ENCODE peak calls at places on chromosomes 5 and 9, in nine cellular contexts. One of them, this sample, is unnamed.

GRCh38 chr9:70398145-70398556 is 16.3 kb downstream of the KLF9 start:
- DNase-seq in lower lobe of right lung: no peak
- DNase-seq in heart left ventricle: no peak
- DNase-seq in lung: no peak
- DNase-seq in cardiac muscle cell: no peak
- DNase-seq in upper lobe of right lung: no peak
- DNase-seq in substantia nigra: no peak
- DNase-seq in psoas muscle: no peak
- DNase-seq in A549: no peak
- DNase-seq in this sample: no peak

GRCh38 chr5:115457985-115458384 is 86.6 kb downstream of the FEM1C start:
- DNase-seq in lower lobe of right lung: no peak
- DNase-seq in heart left ventricle: peak
- DNase-seq in lung: no peak
- DNase-seq in cardiac muscle cell: no peak
- DNase-seq in upper lobe of right lung: no peak
- DNase-seq in substantia nigra: no peak
- DNase-seq in psoas muscle: no peak
- DNase-seq in A549: no peak
- DNase-seq in this sample: no peak

GRCh38 chr9:121938621-121939020 is 154.5 kb downstream of the TTLL11 start:
- DNase-seq in lower lobe of right lung: no peak
- DNase-seq in heart left ventricle: no peak
- DNase-seq in lung: no peak
- DNase-seq in cardiac muscle cell: no peak
- DNase-seq in upper lobe of right lung: no peak
- DNase-seq in substantia nigra: no peak
- DNase-seq in psoas muscle: no peak
- DNase-seq in A549: no peak
- DNase-seq in this sample: no peak

GRCh38 chr5:181164076-181164952 is 16.9 kb downstream of the OR2V2 start:
- DNase-seq in lower lobe of right lung: no peak
- DNase-seq in heart left ventricle: no peak
- DNase-seq in lung: no peak
- DNase-seq in cardiac muscle cell: no peak
- DNase-seq in upper lobe of right lung: no peak
- DNase-seq in substantia nigra: no peak
- DNase-seq in psoas muscle: no peak
- DNase-seq in A549: peak
- DNase-seq in this sample: no peak

GRCh38 chr5:126864042-126864688 is 87.2 kb downstream of the LMNB1 start:
- DNase-seq in lower lobe of right lung: no peak
- DNase-seq in heart left ventricle: no peak
- DNase-seq in lung: no peak
- DNase-seq in cardiac muscle cell: no peak
- DNase-seq in upper lobe of right lung: no peak
- DNase-seq in substantia nigra: no peak
- DNase-seq in psoas muscle: peak
- DNase-seq in A549: no peak
- DNase-seq in this sample: no peak

GRCh38 chr9:109640232-109641078 is 139.5 kb upstream of the PALM2AKAP2 start:
- DNase-seq in lower lobe of right lung: peak
- DNase-seq in heart left ventricle: peak
- DNase-seq in lung: peak
- DNase-seq in cardiac muscle cell: peak
- DNase-seq in upper lobe of right lung: peak
- DNase-seq in substantia nigra: peak
- DNase-seq in psoas muscle: peak
- DNase-seq in A549: peak
- DNase-seq in this sample: no peak

GRCh38 chr5:41921874-41922273 is 3.2 kb upstream of the FBXO4 start:
- DNase-seq in lower lobe of right lung: no peak
- DNase-seq in heart left ventricle: no peak
- DNase-seq in lung: no peak
- DNase-seq in cardiac muscle cell: no peak
- DNase-seq in upper lobe of right lung: no peak
- DNase-seq in substantia nigra: no peak
- DNase-seq in psoas muscle: no peak
- DNase-seq in A549: no peak
- DNase-seq in this sample: no peak

GRCh38 chr9:34927061-34927460 is 31.0 kb upstream of the PHF24 start:
- DNase-seq in lower lobe of right lung: no peak
- DNase-seq in heart left ventricle: no peak
- DNase-seq in lung: no peak
- DNase-seq in cardiac muscle cell: no peak
- DNase-seq in upper lobe of right lung: no peak
- DNase-seq in substantia nigra: peak
- DNase-seq in psoas muscle: no peak
- DNase-seq in A549: no peak
- DNase-seq in this sample: no peak

GRCh38 chr5:40675396-40676133 is 4.2 kb upstream of the PTGER4 start:
- DNase-seq in lower lobe of right lung: no peak
- DNase-seq in heart left ventricle: no peak
- DNase-seq in lung: no peak
- DNase-seq in cardiac muscle cell: no peak
- DNase-seq in upper lobe of right lung: no peak
- DNase-seq in substantia nigra: no peak
- DNase-seq in psoas muscle: no peak
- DNase-seq in A549: no peak
- DNase-seq in this sample: no peak

DNA sequence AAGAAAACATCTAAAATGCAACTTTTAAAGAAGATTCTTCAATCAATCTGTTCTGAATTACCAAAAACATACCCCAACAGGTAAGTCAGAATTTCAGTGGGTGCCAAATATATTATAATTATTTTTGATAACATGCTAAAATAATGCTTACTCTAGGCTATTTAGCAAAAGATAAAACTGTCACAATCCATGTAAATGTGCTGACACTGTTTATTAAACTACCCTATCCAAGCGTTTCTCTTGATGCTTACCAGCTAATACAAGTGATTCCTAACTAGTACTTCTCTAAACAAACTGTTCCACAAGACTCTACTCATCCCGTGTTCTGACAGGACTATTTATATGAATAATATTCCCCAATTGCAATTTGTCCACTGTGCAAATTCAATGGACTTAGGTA is 236.7 kb downstream of the BNC2 start:
- DNase-seq in lower lobe of right lung: no peak
- DNase-seq in heart left ventricle: no peak
- DNase-seq in lung: no peak
- DNase-seq in cardiac muscle cell: no peak
- DNase-seq in upper lobe of right lung: no peak
- DNase-seq in substantia nigra: no peak
- DNase-seq in psoas muscle: no peak
- DNase-seq in A549: no peak
- DNase-seq in this sample: no peak
- H3K27ac ChIP-seq in lower lobe of right lung: no peak
- H3K27ac ChIP-seq in heart left ventricle: no peak
- H3K27ac ChIP-seq in lung: no peak
- H3K27ac ChIP-seq in cardiac muscle cell: no peak
- H3K27ac ChIP-seq in upper lobe of right lung: no peak
- H3K27ac ChIP-seq in substantia nigra: no peak
- H3K27ac ChIP-seq in psoas muscle: no peak
- H3K27ac ChIP-seq in A549: no peak
- H3K27ac ChIP-seq in this sample: no peak

GRCh38 chr5:16701134-16702094 is 84.6 kb upstream of the RETREG1 start:
- DNase-seq in lower lobe of right lung: no peak
- DNase-seq in heart left ventricle: no peak
- DNase-seq in lung: no peak
- DNase-seq in cardiac muscle cell: no peak
- DNase-seq in upper lobe of right lung: no peak
- DNase-seq in substantia nigra: no peak
- DNase-seq in psoas muscle: no peak
- DNase-seq in A549: no peak
- DNase-seq in this sample: no peak
- H3K27ac ChIP-seq in lower lobe of right lung: no peak
- H3K27ac ChIP-seq in heart left ventricle: no peak
- H3K27ac ChIP-seq in lung: no peak
- H3K27ac ChIP-seq in cardiac muscle cell: no peak
- H3K27ac ChIP-seq in upper lobe of right lung: no peak
- H3K27ac ChIP-seq in substantia nigra: peak
- H3K27ac ChIP-seq in psoas muscle: no peak
- H3K27ac ChIP-seq in A549: no peak
- H3K27ac ChIP-seq in this sample: peak

DNA sequence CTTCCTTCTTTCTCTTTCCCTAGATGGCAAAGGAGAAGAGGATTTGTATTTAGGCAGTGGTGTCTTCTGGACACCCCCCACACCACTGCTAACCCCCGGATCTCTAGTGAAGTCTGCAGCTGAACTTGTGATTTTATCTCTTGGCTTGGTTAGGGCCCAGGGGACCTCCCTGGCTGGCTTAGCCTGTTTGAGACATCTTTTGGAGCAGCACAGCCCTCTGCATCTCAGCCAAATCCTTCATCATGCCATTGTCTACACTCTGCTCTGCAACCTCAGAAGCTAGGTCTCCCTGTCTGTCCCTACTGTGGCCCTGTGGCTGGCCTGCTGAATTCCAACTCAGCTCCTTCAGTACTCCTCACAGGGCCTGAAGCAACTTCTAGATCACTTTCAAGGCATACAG is 81.7 kb downstream of the MUSK start:
- DNase-seq in lower lobe of right lung: no peak
- DNase-seq in heart left ventricle: peak
- DNase-seq in lung: no peak
- DNase-seq in cardiac muscle cell: no peak
- DNase-seq in upper lobe of right lung: no peak
- DNase-seq in substantia nigra: no peak
- DNase-seq in psoas muscle: peak
- DNase-seq in A549: no peak
- DNase-seq in this sample: no peak
- H3K27ac ChIP-seq in lower lobe of right lung: no peak
- H3K27ac ChIP-seq in heart left ventricle: no peak
- H3K27ac ChIP-seq in lung: no peak
- H3K27ac ChIP-seq in cardiac muscle cell: no peak
- H3K27ac ChIP-seq in upper lobe of right lung: no peak
- H3K27ac ChIP-seq in substantia nigra: no peak
- H3K27ac ChIP-seq in psoas muscle: no peak
- H3K27ac ChIP-seq in A549: peak
- H3K27ac ChIP-seq in this sample: no peak

GRCh38 chr5:43019615-43020293 is 20.4 kb downstream of the ANXA2R start:
- DNase-seq in lower lobe of right lung: peak
- DNase-seq in heart left ventricle: peak
- DNase-seq in lung: peak
- DNase-seq in cardiac muscle cell: peak
- DNase-seq in upper lobe of right lung: peak
- DNase-seq in substantia nigra: no peak
- DNase-seq in psoas muscle: peak
- DNase-seq in A549: peak
- DNase-seq in this sample: no peak
- H3K27ac ChIP-seq in lower lobe of right lung: peak
- H3K27ac ChIP-seq in heart left ventricle: peak
- H3K27ac ChIP-seq in lung: peak
- H3K27ac ChIP-seq in cardiac muscle cell: no peak
- H3K27ac ChIP-seq in upper lobe of right lung: peak
- H3K27ac ChIP-seq in substantia nigra: no peak
- H3K27ac ChIP-seq in psoas muscle: peak
- H3K27ac ChIP-seq in A549: peak
- H3K27ac ChIP-seq in this sample: peak

GRCh38 chr5:142701673-142702311 is 15.9 kb upstream of the FGF1 start:
- DNase-seq in lower lobe of right lung: no peak
- DNase-seq in heart left ventricle: no peak
- DNase-seq in lung: no peak
- DNase-seq in cardiac muscle cell: no peak
- DNase-seq in upper lobe of right lung: no peak
- DNase-seq in substantia nigra: no peak
- DNase-seq in psoas muscle: no peak
- DNase-seq in A549: no peak
- DNase-seq in this sample: no peak
- H3K27ac ChIP-seq in lower lobe of right lung: no peak
- H3K27ac ChIP-seq in heart left ventricle: no peak
- H3K27ac ChIP-seq in lung: no peak
- H3K27ac ChIP-seq in cardiac muscle cell: no peak
- H3K27ac ChIP-seq in upper lobe of right lung: no peak
- H3K27ac ChIP-seq in substantia nigra: no peak
- H3K27ac ChIP-seq in psoas muscle: no peak
- H3K27ac ChIP-seq in A549: no peak
- H3K27ac ChIP-seq in this sample: no peak

GRCh38 chr9:107338911-107339659 is 56.0 kb downstream of the RAD23B start:
- DNase-seq in lower lobe of right lung: no peak
- DNase-seq in heart left ventricle: no peak
- DNase-seq in lung: no peak
- DNase-seq in cardiac muscle cell: no peak
- DNase-seq in upper lobe of right lung: no peak
- DNase-seq in substantia nigra: no peak
- DNase-seq in psoas muscle: no peak
- DNase-seq in A549: no peak
- DNase-seq in this sample: no peak
- H3K27ac ChIP-seq in lower lobe of right lung: no peak
- H3K27ac ChIP-seq in heart left ventricle: no peak
- H3K27ac ChIP-seq in lung: no peak
- H3K27ac ChIP-seq in cardiac muscle cell: peak
- H3K27ac ChIP-seq in upper lobe of right lung: no peak
- H3K27ac ChIP-seq in substantia nigra: no peak
- H3K27ac ChIP-seq in psoas muscle: peak
- H3K27ac ChIP-seq in A549: no peak
- H3K27ac ChIP-seq in this sample: peak

DNA sequence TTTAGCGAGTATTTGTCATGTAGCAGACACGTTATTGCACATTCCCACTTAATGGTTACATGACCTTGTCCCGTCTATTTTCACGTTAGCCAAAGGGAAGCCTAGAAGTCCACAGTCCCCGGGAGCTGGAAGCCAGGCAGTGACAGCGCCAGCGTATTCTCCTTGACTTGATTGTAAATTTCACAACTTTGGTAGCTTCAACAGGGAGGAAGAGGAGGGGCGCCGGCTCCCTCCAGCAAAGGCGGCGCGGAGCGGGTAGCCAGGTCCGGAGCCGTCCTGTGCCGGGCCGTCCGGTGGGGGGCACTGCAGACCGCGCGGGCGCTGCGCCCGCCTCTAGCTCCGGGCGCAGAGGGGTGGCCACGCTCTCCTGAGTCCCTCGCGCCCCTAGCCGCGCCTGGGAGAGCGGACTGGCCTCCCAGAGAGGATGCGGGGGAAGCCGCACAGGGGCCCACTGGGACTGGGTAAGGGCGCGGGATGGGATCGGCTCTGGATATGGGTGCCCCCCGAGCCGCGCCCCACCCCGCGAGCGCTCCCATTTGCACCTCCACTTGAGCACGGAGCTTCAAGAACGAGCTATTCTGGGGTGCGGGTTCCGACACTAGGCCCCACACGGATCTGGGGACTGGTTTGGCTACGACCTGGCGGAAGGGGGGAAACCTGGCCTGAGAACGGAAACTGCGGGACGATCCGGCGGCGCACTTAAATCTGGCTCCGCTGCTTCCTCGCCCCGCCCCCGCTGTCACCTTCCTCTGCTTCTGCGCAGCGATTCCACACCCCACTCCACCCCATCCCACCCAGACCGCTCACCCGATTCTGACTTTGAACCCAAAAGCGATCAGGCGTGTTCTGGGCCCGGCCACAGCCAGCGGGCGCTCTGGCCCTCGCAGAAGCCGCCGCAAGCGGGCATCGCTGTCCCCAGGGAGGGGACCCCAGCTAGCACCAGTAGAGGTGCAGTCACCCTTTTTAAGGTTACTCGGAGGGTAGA is 23.8 kb downstream of the KLF4 start:
- DNase-seq in lower lobe of right lung: peak
- DNase-seq in heart left ventricle: peak
- DNase-seq in lung: peak
- DNase-seq in cardiac muscle cell: peak
- DNase-seq in upper lobe of right lung: peak
- DNase-seq in substantia nigra: no peak
- DNase-seq in psoas muscle: peak
- DNase-seq in A549: peak
- DNase-seq in this sample: no peak
- H3K27ac ChIP-seq in lower lobe of right lung: peak
- H3K27ac ChIP-seq in heart left ventricle: peak
- H3K27ac ChIP-seq in lung: no peak
- H3K27ac ChIP-seq in cardiac muscle cell: no peak
- H3K27ac ChIP-seq in upper lobe of right lung: peak
- H3K27ac ChIP-seq in substantia nigra: no peak
- H3K27ac ChIP-seq in psoas muscle: no peak
- H3K27ac ChIP-seq in A549: peak
- H3K27ac ChIP-seq in this sample: no peak

This sample was measured in AG04450.